ENCODE peak calls at places on chromosomes 5 and 9, in seven cellular contexts. Z is fibroblast of lung, S is upper lobe of right lung, G is kidney, O is tibial nerve, L is upper lobe of left lung, H is breast epithelium. A is an unnamed sample.

GRCh38 chr5:88214655-88215054 is 54.0 kb downstream of the TMEM161B start:
- DNase-seq in H (no peak), S (no peak), L (no peak), Z (no peak), G (no peak), O (no peak), A (no peak)

GRCh38 chr9:76789850-76790249 is 25.6 kb downstream of the PCA3 start:
- DNase-seq in H (no peak), Z (no peak), L (no peak), O (no peak), G (no peak), S (no peak), A (no peak)

GRCh38 chr5:172437445-172438303 is 16.7 kb downstream of the SH3PXD2B start:
- DNase-seq in G (peak; percentile 92), S (peak; percentile 81), O (no peak), L (peak; percentile 78), H (no peak), Z (peak; percentile 89), A (no peak)

GRCh38 chr9:127013597-127013996 is 99.0 kb downstream of the RALGPS1 start:
- DNase-seq in H (no peak), G (no peak), Z (no peak), S (no peak), O (no peak), L (no peak), A (no peak)

GRCh38 chr9:75229605-75230332 is 141.5 kb downstream of the OSTF1 start:
- DNase-seq in G (peak; percentile 77), L (no peak), S (no peak), Z (no peak), O (no peak), H (peak; percentile 76), A (no peak)

GRCh38 chr9:20286154-20286553 is 336.1 kb downstream of the MLLT3 start:
- DNase-seq in O (no peak), G (no peak), Z (no peak), L (no peak), H (no peak), S (no peak), A (no peak)

GRCh38 chr5:163362806-163363788 is 74.3 kb upstream of the CCNG1 start:
- DNase-seq in O (no peak), Z (no peak), G (no peak), L (no peak), H (no peak), S (no peak), A (no peak)

GRCh38 chr5:39547548-39548154 is 122.9 kb upstream of the DAB2 start:
- DNase-seq in Z (peak; percentile 81), O (no peak), L (no peak), H (no peak), S (no peak), G (no peak), A (peak; percentile 33)

GRCh38 chr5:73201547-73202513 is 28.8 kb downstream of the TMEM174 start:
- DNase-seq in S (peak; percentile 90), Z (peak; percentile 67), G (peak; percentile 95), L (peak; percentile 88), H (peak; percentile 74), O (peak; percentile 46), A (peak; percentile 27)

GRCh38 chr5:158776681-158777080 is 323.0 kb downstream of the EBF1 start:
- DNase-seq in S (no peak), L (no peak), H (no peak), G (no peak), O (no peak), Z (no peak), A (no peak)

GRCh38 chr5:6831678-6832077 is 118.4 kb downstream of the TENT4A start:
- DNase-seq in G (no peak), L (no peak), S (no peak), Z (no peak), O (no peak), H (no peak), A (no peak)

GRCh38 chr9:111362526-111362925 is 32.5 kb upstream of the OR2K2 start:
- DNase-seq in G (no peak), O (no peak), L (no peak), H (no peak), Z (no peak), S (no peak), A (no peak)

GRCh38 chr5:138033275-138033808 is 463 bp upstream of the FAM13B start:
- DNase-seq in H (no peak), Z (peak; percentile 8), S (no peak), L (no peak), G (no peak), O (no peak), A (no peak)

GRCh38 chr5:123756325-123756664 is 244.3 kb downstream of the CSNK1G3 start:
- DNase-seq in S (no peak), Z (no peak), H (no peak), O (no peak), G (no peak), L (no peak), A (no peak)

GRCh38 chr5:151164687-151165392 is 7.3 kb upstream of the ANXA6 start:
- DNase-seq in O (peak; percentile 58), G (no peak), S (peak; percentile 72), Z (peak; percentile 84), L (no peak), H (peak; percentile 70), A (peak; percentile 56)

GRCh38 chr9:14062449-14063187 is 251.3 kb downstream of the NFIB start:
- DNase-seq in S (no peak), Z (peak; percentile 57), G (no peak), L (no peak), O (no peak), H (no peak), A (peak; percentile 65)

GRCh38 chr9:23382418-23382817 is 443.6 kb downstream of the ELAVL2 start:
- DNase-seq in L (no peak), S (no peak), H (no peak), Z (no peak), G (no peak), O (no peak), A (no peak)

GRCh38 chr9:126702501-126703329 is 89.0 kb downstream of the LMX1B start:
- DNase-seq in O (no peak), Z (no peak), H (peak; percentile 54), S (peak; percentile 65), L (peak; percentile 88), G (peak; percentile 57), A (no peak)

GRCh38 chr5:44729536-44729935 is 79.2 kb upstream of the MRPS30 start:
- DNase-seq in L (no peak), H (no peak), Z (no peak), G (no peak), S (no peak), O (no peak), A (no peak)

GRCh38 chr5:90933298-90933697 is 374.7 kb downstream of the ADGRV1 start:
- DNase-seq in L (no peak), Z (no peak), G (no peak), S (no peak), O (no peak), H (no peak), A (no peak)

GRCh38 chr5:172775326-172776234 is 4.6 kb upstream of the DUSP1 start:
- DNase-seq in G (no peak), Z (peak; percentile 95), S (peak; percentile 92), O (peak; percentile 79), H (peak; percentile 71), L (peak; percentile 55), A (no peak)

GRCh38 chr9:130298663-130299279 is 33.2 kb downstream of the HMCN2 start:
- DNase-seq in O (no peak), L (no peak), Z (no peak), H (no peak), S (no peak), G (peak; percentile 27), A (no peak)

GRCh38 chr5:178201221-178201926 is 3.0 kb upstream of the HNRNPAB start:
- DNase-seq in Z (peak; percentile 36), G (no peak), H (peak; percentile 38), O (no peak), S (no peak), L (no peak), A (no peak)

GRCh38 chr9:32709871-32710270 is 73.5 kb upstream of the TMEM215 start:
- DNase-seq in L (no peak), H (no peak), Z (no peak), O (no peak), G (no peak), S (no peak), A (no peak)

GRCh38 chr5:172276214-172276613 is 7.3 kb downstream of the UBTD2 start:
- DNase-seq in H (no peak), G (no peak), O (no peak), S (no peak), Z (peak; percentile 41), L (no peak), A (no peak)

GRCh38 chr5:134561871-134562296 is 36.4 kb downstream of the JADE2 start:
- DNase-seq in G (peak; percentile 77), O (no peak), S (no peak), Z (peak; percentile 70), H (no peak), L (no peak), A (no peak)
- TF ChIP-seq CTCF in G (peak; percentile 34), O (peak; percentile 15), S (peak; percentile 27), Z (peak; percentile 37), H (no peak), L (peak; percentile 26), A (peak; percentile 59)

GRCh38 chr5:111555760-111556159 is 43.4 kb upstream of the STARD4 start:
- DNase-seq in O (no peak), G (no peak), H (no peak), S (no peak), Z (no peak), L (no peak), A (no peak)
- H3K9me3 ChIP-seq in O (no peaks in the 10 kb centered on the region), G (no peaks in the 10 kb centered on the region), H (no peaks in the 10 kb centered on the region), S (no peaks in the 10 kb centered on the region), Z (no peaks in the 10 kb centered on the region), L (no peaks in the 10 kb centered on the region), A (no peaks in the 10 kb centered on the region)

DNA sequence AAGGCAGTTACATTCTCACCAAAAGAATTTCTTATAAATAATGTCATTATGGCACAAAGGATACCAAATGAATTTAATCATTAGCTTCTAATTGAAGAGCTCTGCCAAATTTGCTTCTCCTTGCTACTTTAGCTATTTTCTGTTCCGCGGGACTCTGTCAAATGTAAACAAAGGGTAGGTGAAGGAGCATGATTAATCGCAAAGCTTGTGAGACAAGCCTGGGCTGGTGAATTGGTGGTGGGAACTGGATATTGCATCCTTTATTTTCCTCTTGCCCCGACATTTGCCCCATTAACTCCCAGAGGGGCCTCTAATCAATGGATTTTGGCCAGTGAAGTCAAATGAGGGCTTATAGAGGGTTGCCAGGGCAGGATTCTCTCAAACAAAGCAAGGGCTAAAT is 234.2 kb upstream of the RFX3 start:
- DNase-seq in H (no peak), O (no peak), S (no peak), Z (peak; percentile 28), G (no peak), L (no peak), A (no peak)
- TF ChIP-seq CTCF in H (no peak), O (no peak), S (no peak), Z (no peak), G (no peak), L (no peak), A (no peak)

DNA sequence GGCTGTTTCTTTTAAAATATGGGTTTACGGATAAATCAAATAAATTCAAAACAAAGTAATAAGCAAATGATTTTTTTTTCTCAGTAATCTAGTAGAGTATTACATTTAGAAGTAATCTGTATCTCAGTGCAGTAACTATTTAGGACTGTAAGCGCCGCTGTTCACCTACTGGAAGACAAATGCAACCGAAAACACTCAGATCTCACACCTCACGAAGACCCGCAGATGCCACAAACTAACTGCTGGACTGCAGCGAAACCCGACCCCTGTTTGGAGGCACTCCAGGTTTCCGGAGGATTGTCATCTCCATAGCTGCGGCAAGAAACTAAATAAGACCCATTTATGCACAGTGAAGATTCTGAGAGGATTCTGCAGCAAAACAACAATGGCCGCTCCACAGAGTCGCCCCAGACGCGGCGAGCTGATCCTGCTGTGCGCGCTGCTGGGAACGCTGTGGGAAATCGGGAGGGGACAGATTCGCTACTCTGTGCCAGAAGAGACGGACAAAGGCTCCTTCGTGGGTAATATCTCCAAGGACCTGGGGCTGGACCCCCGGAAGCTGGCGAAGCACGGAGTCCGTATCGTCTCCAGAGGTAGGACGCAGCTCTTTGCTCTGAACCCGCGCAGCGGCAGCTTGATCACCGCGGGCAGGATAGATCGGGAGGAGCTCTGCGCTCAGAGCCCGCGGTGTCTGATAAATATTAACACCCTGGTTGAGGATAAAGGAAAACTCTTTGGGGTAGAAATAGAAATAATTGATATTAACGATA is at the start of gene PCDHGA8:
- DNase-seq in O (no peak), Z (peak; percentile 31), G (no peak), S (no peak), L (no peak), H (no peak), A (no peak)
- H3K9me3 ChIP-seq in O (peaks cover 12% of the 10 kb centered on the region), Z (peaks cover 4% of the 10 kb centered on the region), G (peaks cover 68% of the 10 kb centered on the region), S (peaks cover 36% of the 10 kb centered on the region), L (peaks cover 73% of the 10 kb centered on the region), H (peaks cover 80% of the 10 kb centered on the region), A (peaks cover 57% of the 10 kb centered on the region)

A was measured in AG04450.